ENCODE peak calls at places on chromosomes 4 and X, in four cellular contexts. R is AG09309; N is Panc1; U is CD8-positive, alpha-beta memory T cell. D is an unnamed sample.

GRCh38 chr4:8459867-8460453 is 19.4 kb downstream of the TRMT44 start:
- DNase-seq in R (no peak), N (no peak), U (no peak), D (no peak)

GRCh38 chr4:138507527-138507926 is 265.4 kb upstream of the SLC7A11 start:
- DNase-seq in R (no peak), N (no peak), U (no peak), D (no peak)

GRCh38 chr4:181261279-181261678 is 981.9 kb upstream of the TENM3 start:
- DNase-seq in R (no peak), N (no peak), U (no peak), D (no peak)

GRCh38 chrX:149504226-149504914 is 736 bp downstream of the IDS start:
- DNase-seq in R (no peak), N (no peak), U (peak; percentile 90), D (peak; percentile 61)

GRCh38 chr4:141223418-141223817 is 2.7 kb downstream of the ZNF330 start:
- DNase-seq in R (no peak), N (no peak), U (no peak), D (no peak)

GRCh38 chr4:16641971-16642370 is 256.5 kb downstream of the LDB2 start:
- DNase-seq in R (peak; percentile 70), N (no peak), U (no peak), D (no peak)

GRCh38 chr4:48017108-48017527 is 546 bp downstream of the NIPAL1 start:
- DNase-seq in R (no peak), N (no peak), U (no peak), D (peak; percentile 49)

GRCh38 chr4:154414796-154415195 is 76.8 kb downstream of the DCHS2 start:
- DNase-seq in R (no peak), N (no peak), U (no peak), D (no peak)

D was measured in activated T-cell treated with anti-CD3 and anti-CD28 coated beads for 48 hours.